ENCODE peak calls at places on chromosome 2, in six cellular contexts. H is mammary epithelial cell, E is NCI-H1694 treated with DMSO at 0.1 percent for 48 hours, Z is NCI-H345, T is HT1080, S is upper lobe of left lung. X is an unnamed sample.

GRCh38 chr2:40095003-40095402 is 315.9 kb upstream of the THUMPD2 start:
- DNase-seq in Z (peak), E (peak), T (peak), H (peak), S (no peak), X (no peak)

GRCh38 chr2:100321881-100322820 is at the start of gene LONRF2:
- DNase-seq in Z (peak), H (no peak), T (no peak), S (no peak), E (peak), X (peak)

GRCh38 chr2:219553463-219553862 is 9.6 kb downstream of the TMEM198 start:
- DNase-seq in T (no peak), S (no peak), Z (no peak), H (no peak), E (no peak), X (no peak)

GRCh38 chr2:96470636-96471035 is 34.5 kb downstream of the NEURL3 start:
- DNase-seq in T (peak), H (no peak), Z (no peak), S (peak), E (no peak), X (peak)

GRCh38 chr2:8320305-8320704 is 361.6 kb upstream of the ID2 start:
- DNase-seq in Z (no peak), T (peak), H (no peak), S (no peak), E (no peak), X (no peak)

GRCh38 chr2:17800693-17801458 is 15.4 kb upstream of the MSGN1 start:
- DNase-seq in Z (peak), H (peak), E (no peak), S (no peak), T (no peak), X (peak)

GRCh38 chr2:144426981-144427479 is 92.9 kb downstream of the ZEB2 start:
- DNase-seq in E (no peak), H (peak), S (no peak), T (peak), Z (no peak), X (no peak)

GRCh38 chr2:99771691-99772333 is 282.0 kb upstream of the REV1 start:
- DNase-seq in T (no peak), Z (no peak), E (no peak), S (peak), H (no peak), X (no peak)